ENCODE peak calls at places on chromosomes 13 and 19, in ten cellular contexts. Z is HT1080, R is fibroblast of pulmonary artery, N is nephron progenitor cell, K is A172, Y is uterus, G is NCI-H1092, E is T follicular helper cell, T is ELF-1, J is H9. S is an unnamed sample.
A peak's percentile ranks its signal among the peaks of the same experiment; 100 is the strongest.

GRCh38 chr19:15595069-15595468 is 19.9 kb upstream of the CYP4F8 start:
- DNase-seq in Z (no peak), R (no peak), N (no peak), K (peak; percentile 66), Y (no peak), G (no peak), E (no peak), T (no peak), J (no peak), S (no peak)

GRCh38 chr19:4697304-4697703 is 26.3 kb downstream of the DPP9 start:
- DNase-seq in Z (no peak), R (no peak), N (no peak), K (no peak), Y (no peak), G (no peak), E (no peak), T (no peak), J (no peak), S (no peak)

GRCh38 chr13:93080166-93080565 is 146.4 kb upstream of the GPC6 start:
- DNase-seq in Z (no peak), R (no peak), N (no peak), K (no peak), Y (no peak), G (no peak), E (no peak), T (no peak), J (no peak), S (no peak)

GRCh38 chr13:114119196-114119595 is 13.2 kb downstream of the RASA3 start:
- DNase-seq in Z (peak; percentile 94), R (peak; percentile 92), N (peak; percentile 59), K (peak; percentile 93), Y (peak; percentile 52), G (no peak), E (no peak), T (peak; percentile 80), J (peak; percentile 94), S (peak; percentile 95)

GRCh38 chr19:4717191-4717965 is 6.3 kb downstream of the DPP9 start:
- DNase-seq in Z (peak; percentile 64), R (peak; percentile 45), N (no peak), K (peak; percentile 91), Y (no peak), G (no peak), E (no peak), T (no peak), J (no peak), S (peak; percentile 50)

GRCh38 chr13:47826481-47826880 is 174.6 kb downstream of the SUCLA2 start:
- DNase-seq in Z (no peak), R (peak; percentile 72), N (no peak), K (no peak), Y (no peak), G (no peak), E (no peak), T (no peak), J (no peak), S (peak; percentile 17)

GRCh38 chr19:35713904-35714440 is 3.8 kb upstream of the KMT2B start:
- DNase-seq in Z (no peak), R (no peak), N (no peak), K (no peak), Y (no peak), G (no peak), E (no peak), T (no peak), J (no peak), S (no peak)

GRCh38 chr19:18225355-18225701 is 910 bp downstream of the PDE4C start:
- DNase-seq in Z (no peak), R (no peak), N (no peak), K (no peak), Y (no peak), G (no peak), E (no peak), T (no peak), J (no peak), S (no peak)

GRCh38 chr19:12790628-12791344 is 500 bp upstream of the JUNB start:
- DNase-seq in Z (no peak), R (no peak), N (no peak), K (no peak), Y (no peak), G (no peak), E (no peak), T (no peak), J (no peak), S (no peak)

GRCh38 chr13:32087955-32088747 is 56.6 kb downstream of the FRY start:
- DNase-seq in Z (no peak), R (no peak), N (no peak), K (no peak), Y (no peak), G (no peak), E (no peak), T (no peak), J (no peak), S (peak; percentile 32)